ENCODE peak calls at places on chromosomes 3 and 15, in ten cellular contexts. N, M, K, Q, C, X, Y, L, F and G are unnamed samples.

GRCh38 chr3:193674714-193675113 is 81.7 kb downstream of the OPA1 start:
- DNase-seq in N (no peak), Q (peak), Y (no peak), L (no peak), M (no peak), F (no peak), X (no peak), K (no peak), C (no peak), G (no peak)

GRCh38 chr3:87082806-87083440 is 92.0 kb upstream of the VGLL3 start:
- DNase-seq in K (peak), Q (peak), X (peak), Y (peak), C (no peak), N (peak), M (no peak), F (peak), L (no peak), G (peak)

GRCh38 chr15:36585774-36586173 is 6.3 kb downstream of the CDIN1 start:
- DNase-seq in Q (no peak), K (no peak), C (no peak), M (no peak), N (no peak), Y (no peak), X (no peak), F (no peak), L (no peak), G (no peak)

GRCh38 chr3:112411425-112411824 is 78.5 kb downstream of the CD200 start:
- DNase-seq in X (no peak), L (no peak), F (no peak), K (no peak), M (no peak), Y (no peak), N (no peak), Q (no peak), C (no peak), G (no peak)

GRCh38 chr15:60798821-60799220 is 319.9 kb upstream of the ICE2 start:
- DNase-seq in X (peak), Y (no peak), Q (no peak), N (no peak), F (peak), K (peak), L (no peak), M (no peak), C (no peak), G (no peak)

GRCh38 chr3:169869484-169870304 is at the start of gene LRRC31:
- DNase-seq in Q (no peak), L (no peak), M (no peak), N (no peak), X (no peak), C (no peak), F (no peak), Y (no peak), K (no peak), G (no peak)

GRCh38 chr3:113783463-113783862 is 36.6 kb downstream of the ATP6V1A start:
- DNase-seq in Y (no peak), K (peak), F (peak), X (no peak), N (no peak), Q (no peak), L (no peak), C (no peak), M (no peak), G (no peak)

GRCh38 chr15:28881600-28881999 is 4.2 kb upstream of the APBA2 start:
- DNase-seq in C (no peak), X (no peak), F (no peak), N (no peak), K (no peak), L (no peak), M (no peak), Q (no peak), Y (no peak), G (no peak)

GRCh38 chr15:46304320-46304719 is 669.5 kb downstream of the SQOR start:
- DNase-seq in X (no peak), Q (peak), K (no peak), Y (no peak), N (peak), M (no peak), C (no peak), F (no peak), L (peak), G (no peak)

GRCh38 chr3:38468811-38469210 is 15.1 kb downstream of the ACVR2B start:
- DNase-seq in L (no peak), Q (no peak), M (no peak), K (no peak), N (no peak), F (no peak), Y (no peak), X (peak), C (no peak), G (no peak)

GRCh38 chr15:100241572-100242479 is 99.9 kb downstream of the ADAMTS17 start:
- DNase-seq in Q (no peak), X (peak), M (no peak), C (no peak), K (peak), L (no peak), Y (peak), N (peak), F (peak), G (no peak)

GRCh38 chr15:79341361-79341760 is 30.4 kb downstream of the TMED3 start:
- DNase-seq in L (no peak), Y (no peak), Q (no peak), K (no peak), C (no peak), N (no peak), F (peak), X (no peak), M (no peak), G (no peak)

GRCh38 chr15:79339588-79340314 is 28.8 kb downstream of the TMED3 start:
- DNase-seq in M (no peak), Y (no peak), Q (peak), F (peak), K (peak), X (no peak), L (no peak), N (peak), C (no peak), G (no peak)

GRCh38 chr15:79337591-79337990 is 26.7 kb downstream of the TMED3 start:
- DNase-seq in K (no peak), F (no peak), N (no peak), Y (no peak), Q (no peak), X (no peak), C (no peak), L (no peak), M (no peak), G (no peak)

DNA sequence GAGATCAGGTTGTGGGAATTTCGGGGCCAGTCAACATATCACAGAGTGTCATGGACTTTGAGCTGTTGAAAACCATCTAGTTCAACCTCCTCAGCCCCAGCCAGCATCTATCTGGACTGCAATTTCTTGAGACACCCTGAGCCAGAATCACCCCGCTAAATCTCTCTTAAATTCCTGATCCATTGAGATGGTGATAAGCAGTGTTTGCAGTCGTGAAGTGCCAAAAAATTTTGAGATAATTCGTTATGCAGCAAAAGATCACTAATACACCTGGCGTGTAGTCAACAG is 29.3 kb downstream of the TMED3 start:
- DNase-seq in K (no peak), L (no peak), N (no peak), M (no peak), C (no peak), X (no peak), Q (no peak), Y (no peak), F (no peak), G (no peak)
- TF ChIP-seq CTCF in K (no peak), L (no peak), N (no peak), M (no peak), C (peak), X (no peak), Q (peak), Y (no peak), F (no peak), G (no peak)

GRCh38 chr3:18633002-18633401 is 207.9 kb upstream of the SATB1 start:
- DNase-seq in Q (no peak), X (no peak), N (peak), F (no peak), C (no peak), L (no peak), M (no peak), K (no peak), Y (no peak), G (no peak)
- TF ChIP-seq CTCF in Q (no peak), X (no peak), N (peak), F (no peak), C (no peak), L (no peak), M (no peak), K (no peak), Y (no peak), G (no peak)

GRCh38 chr15:89662893-89663673 is 7.8 kb upstream of the KIF7 start:
- DNase-seq in L (no peak), F (peak), X (peak), Y (peak), C (no peak), N (peak), Q (no peak), M (no peak), K (peak), G (no peak)
- TF ChIP-seq CTCF in L (no peak), F (peak), X (no peak), Y (no peak), C (no peak), N (no peak), Q (no peak), M (no peak), K (peak), G (no peak)

GRCh38 chr15:59105839-59106238 is 893 bp downstream of the CCNB2 start:
- DNase-seq in C (no peak), M (no peak), Y (no peak), F (no peak), K (no peak), N (peak), L (no peak), X (no peak), Q (peak), G (no peak)
- TF ChIP-seq CTCF in C (no peak), M (no peak), Y (no peak), F (no peak), K (peak), N (peak), L (no peak), X (no peak), Q (peak), G (no peak)

GRCh38 chr3:148078659-148079058 is 619.0 kb upstream of the AGTR1 start:
- DNase-seq in K (no peak), Y (no peak), F (peak), Q (no peak), M (no peak), L (no peak), N (no peak), C (no peak), X (no peak), G (no peak)

GRCh38 chr3:148079370-148079769 is 618.3 kb upstream of the AGTR1 start:
- DNase-seq in Y (no peak), X (no peak), Q (no peak), F (peak), K (peak), L (peak), C (no peak), N (peak), M (no peak), G (no peak)

GRCh38 chr3:148077951-148078350 is 619.8 kb upstream of the AGTR1 start:
- DNase-seq in X (no peak), F (no peak), L (no peak), M (no peak), Y (no peak), K (no peak), N (no peak), C (no peak), Q (no peak), G (no peak)

GRCh38 chr3:148075829-148076716 is 621.6 kb upstream of the AGTR1 start:
- DNase-seq in Q (no peak), F (peak), C (no peak), K (peak), X (peak), N (peak), Y (no peak), L (no peak), M (no peak), G (no peak)

DNA sequence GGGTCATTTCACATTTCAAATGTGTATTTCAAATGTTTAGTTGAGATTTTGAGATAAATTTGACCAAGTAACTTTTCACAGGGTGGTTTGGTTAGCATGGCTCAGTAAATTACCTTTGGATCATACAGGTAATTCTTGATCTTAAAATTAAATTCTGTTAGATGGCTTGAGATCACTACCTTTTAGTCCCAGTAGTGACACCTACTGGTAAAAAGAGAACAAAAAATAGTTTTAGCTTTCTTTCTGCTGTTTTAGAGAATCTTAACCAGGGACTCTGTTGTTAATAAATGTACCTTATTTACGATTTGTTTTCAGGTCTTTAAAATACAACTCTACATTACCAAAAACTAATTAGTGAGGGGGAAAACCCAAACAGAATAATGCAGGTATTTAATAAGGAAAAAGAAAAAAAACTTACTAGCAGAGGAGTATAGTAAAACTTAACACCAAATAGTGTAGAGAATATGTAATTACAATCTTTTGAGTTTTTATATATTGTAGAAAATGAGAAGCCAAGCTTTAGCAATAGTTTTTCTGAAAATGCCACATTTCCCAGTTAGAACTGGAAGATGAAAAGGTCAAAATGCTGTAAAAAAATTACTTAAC is 620.3 kb upstream of the AGTR1 start:
- DNase-seq in Y (no peak), N (peak), Q (peak), X (no peak), F (peak), K (peak), C (no peak), L (no peak), M (no peak), G (no peak)
- TF ChIP-seq CTCF in Y (peak), N (no peak), Q (peak), X (peak), F (peak), K (peak), C (peak), L (peak), M (peak), G (peak)